ENCODE peak calls at places on chromosomes 6 and 20, in nine cellular contexts. One of them, this sample, is unnamed.

GRCh38 chr6:145559836-145560235 is 175.5 kb downstream of the EPM2A start:
- DNase-seq in mammary epithelial cell: peak
- DNase-seq in gastrocnemius medialis: no peak
- DNase-seq in CD4-positive, CD25-positive, alpha-beta regulatory T cell: no peak
- DNase-seq in neuronal stem cell: no peak
- DNase-seq in transverse colon: no peak
- DNase-seq in CD4-positive, alpha-beta memory T cell: no peak
- DNase-seq in ovary: no peak
- DNase-seq in cardiac muscle cell: no peak
- DNase-seq in this sample: no peak

GRCh38 chr6:27495386-27496135 is 22.7 kb upstream of the ZNF184 start:
- DNase-seq in mammary epithelial cell: peak
- DNase-seq in gastrocnemius medialis: no peak
- DNase-seq in CD4-positive, CD25-positive, alpha-beta regulatory T cell: no peak
- DNase-seq in neuronal stem cell: peak
- DNase-seq in transverse colon: no peak
- DNase-seq in CD4-positive, alpha-beta memory T cell: no peak
- DNase-seq in ovary: peak
- DNase-seq in cardiac muscle cell: peak
- DNase-seq in this sample: no peak

GRCh38 chr6:108091288-108091687 is 16.7 kb upstream of the OSTM1 start:
- DNase-seq in mammary epithelial cell: no peak
- DNase-seq in gastrocnemius medialis: no peak
- DNase-seq in CD4-positive, CD25-positive, alpha-beta regulatory T cell: no peak
- DNase-seq in neuronal stem cell: no peak
- DNase-seq in transverse colon: no peak
- DNase-seq in CD4-positive, alpha-beta memory T cell: no peak
- DNase-seq in ovary: no peak
- DNase-seq in cardiac muscle cell: no peak
- DNase-seq in this sample: no peak

GRCh38 chr6:73631849-73632248 is 21.9 kb downstream of the SLC17A5 start:
- DNase-seq in mammary epithelial cell: no peak
- DNase-seq in gastrocnemius medialis: no peak
- DNase-seq in CD4-positive, CD25-positive, alpha-beta regulatory T cell: no peak
- DNase-seq in neuronal stem cell: no peak
- DNase-seq in transverse colon: no peak
- DNase-seq in CD4-positive, alpha-beta memory T cell: no peak
- DNase-seq in ovary: no peak
- DNase-seq in cardiac muscle cell: peak
- DNase-seq in this sample: no peak

GRCh38 chr6:811806-812205 is 118.9 kb upstream of the EXOC2 start:
- DNase-seq in mammary epithelial cell: no peak
- DNase-seq in gastrocnemius medialis: no peak
- DNase-seq in CD4-positive, CD25-positive, alpha-beta regulatory T cell: no peak
- DNase-seq in neuronal stem cell: no peak
- DNase-seq in transverse colon: no peak
- DNase-seq in CD4-positive, alpha-beta memory T cell: no peak
- DNase-seq in ovary: no peak
- DNase-seq in cardiac muscle cell: no peak
- DNase-seq in this sample: no peak

GRCh38 chr6:36075656-36076055 is 48.0 kb downstream of the MAPK14 start:
- DNase-seq in mammary epithelial cell: no peak
- DNase-seq in gastrocnemius medialis: no peak
- DNase-seq in CD4-positive, CD25-positive, alpha-beta regulatory T cell: no peak
- DNase-seq in neuronal stem cell: no peak
- DNase-seq in transverse colon: no peak
- DNase-seq in CD4-positive, alpha-beta memory T cell: no peak
- DNase-seq in ovary: no peak
- DNase-seq in cardiac muscle cell: no peak
- DNase-seq in this sample: no peak

GRCh38 chr6:37005061-37005810 is at the start of gene FGD2:
- DNase-seq in mammary epithelial cell: no peak
- DNase-seq in gastrocnemius medialis: no peak
- DNase-seq in CD4-positive, CD25-positive, alpha-beta regulatory T cell: no peak
- DNase-seq in neuronal stem cell: no peak
- DNase-seq in transverse colon: peak
- DNase-seq in CD4-positive, alpha-beta memory T cell: no peak
- DNase-seq in ovary: no peak
- DNase-seq in cardiac muscle cell: no peak
- DNase-seq in this sample: no peak

GRCh38 chr20:58374906-58375760 is 13.9 kb upstream of the VAPB start:
- DNase-seq in mammary epithelial cell: no peak
- DNase-seq in gastrocnemius medialis: no peak
- DNase-seq in CD4-positive, CD25-positive, alpha-beta regulatory T cell: no peak
- DNase-seq in neuronal stem cell: peak
- DNase-seq in transverse colon: no peak
- DNase-seq in CD4-positive, alpha-beta memory T cell: no peak
- DNase-seq in ovary: no peak
- DNase-seq in cardiac muscle cell: peak
- DNase-seq in this sample: no peak

GRCh38 chr20:25382704-25383370 is 7.8 kb downstream of the ABHD12 start:
- DNase-seq in mammary epithelial cell: no peak
- DNase-seq in gastrocnemius medialis: no peak
- DNase-seq in CD4-positive, CD25-positive, alpha-beta regulatory T cell: no peak
- DNase-seq in neuronal stem cell: no peak
- DNase-seq in transverse colon: no peak
- DNase-seq in CD4-positive, alpha-beta memory T cell: no peak
- DNase-seq in ovary: no peak
- DNase-seq in cardiac muscle cell: no peak
- DNase-seq in this sample: no peak

GRCh38 chr20:611843-612185 is 1.7 kb upstream of the TCF15 start:
- DNase-seq in mammary epithelial cell: no peak
- DNase-seq in gastrocnemius medialis: no peak
- DNase-seq in CD4-positive, CD25-positive, alpha-beta regulatory T cell: no peak
- DNase-seq in neuronal stem cell: no peak
- DNase-seq in transverse colon: no peak
- DNase-seq in CD4-positive, alpha-beta memory T cell: no peak
- DNase-seq in ovary: no peak
- DNase-seq in cardiac muscle cell: no peak
- DNase-seq in this sample: no peak

DNA sequence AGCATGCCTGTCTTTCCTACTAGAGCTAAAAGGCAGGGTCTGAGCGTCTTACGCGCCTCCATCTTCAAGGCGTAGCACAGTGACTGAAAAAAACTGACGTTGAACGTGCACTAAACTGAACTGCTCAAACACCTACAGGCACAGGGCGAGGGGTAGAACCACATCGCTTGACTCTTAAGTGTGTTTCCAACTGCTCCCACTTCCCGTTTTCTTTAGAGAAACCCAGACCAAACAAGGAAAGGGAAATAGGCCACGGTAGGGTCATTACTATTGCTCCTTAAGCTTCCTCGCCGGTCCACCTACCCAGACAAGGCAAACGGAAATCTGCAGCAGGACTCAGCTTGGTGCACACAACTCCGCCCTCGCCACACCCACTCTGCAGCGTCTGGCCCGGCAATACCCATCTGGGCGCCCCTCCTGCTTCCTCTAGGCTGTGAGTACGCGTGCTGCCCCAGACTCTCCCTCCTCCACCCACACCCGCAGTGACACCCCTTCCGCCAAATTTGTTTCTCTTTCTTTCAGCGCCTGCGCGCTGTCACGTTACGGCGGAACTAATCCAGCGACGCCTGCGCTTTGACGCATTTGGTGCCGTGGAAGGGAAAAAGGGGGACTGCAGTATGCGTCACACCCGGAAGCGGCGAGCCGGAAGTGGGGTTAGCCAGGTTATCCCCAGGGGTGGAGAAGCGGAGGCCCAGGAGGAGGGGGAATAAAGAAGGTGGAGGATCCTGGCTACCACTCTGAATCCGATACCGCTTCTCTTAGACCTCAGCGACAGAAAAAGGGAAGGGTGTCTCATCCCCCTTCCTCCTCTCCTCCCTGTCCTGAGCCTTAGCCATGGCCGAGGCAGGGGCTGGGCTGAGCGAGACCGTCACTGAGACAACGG is at the start of gene PPP1R11:
- DNase-seq in mammary epithelial cell: peak
- DNase-seq in gastrocnemius medialis: peak
- DNase-seq in CD4-positive, CD25-positive, alpha-beta regulatory T cell: peak
- DNase-seq in neuronal stem cell: peak
- DNase-seq in transverse colon: peak
- DNase-seq in CD4-positive, alpha-beta memory T cell: peak
- DNase-seq in ovary: peak
- DNase-seq in cardiac muscle cell: peak
- DNase-seq in this sample: peak
- H3K27ac ChIP-seq in mammary epithelial cell: peak
- H3K27ac ChIP-seq in gastrocnemius medialis: peak
- H3K27ac ChIP-seq in CD4-positive, CD25-positive, alpha-beta regulatory T cell: peak
- H3K27ac ChIP-seq in neuronal stem cell: peak
- H3K27ac ChIP-seq in transverse colon: peak
- H3K27ac ChIP-seq in CD4-positive, alpha-beta memory T cell: peak
- H3K27ac ChIP-seq in ovary: peak
- H3K27ac ChIP-seq in cardiac muscle cell: peak
- H3K27ac ChIP-seq in this sample: peak

DNA sequence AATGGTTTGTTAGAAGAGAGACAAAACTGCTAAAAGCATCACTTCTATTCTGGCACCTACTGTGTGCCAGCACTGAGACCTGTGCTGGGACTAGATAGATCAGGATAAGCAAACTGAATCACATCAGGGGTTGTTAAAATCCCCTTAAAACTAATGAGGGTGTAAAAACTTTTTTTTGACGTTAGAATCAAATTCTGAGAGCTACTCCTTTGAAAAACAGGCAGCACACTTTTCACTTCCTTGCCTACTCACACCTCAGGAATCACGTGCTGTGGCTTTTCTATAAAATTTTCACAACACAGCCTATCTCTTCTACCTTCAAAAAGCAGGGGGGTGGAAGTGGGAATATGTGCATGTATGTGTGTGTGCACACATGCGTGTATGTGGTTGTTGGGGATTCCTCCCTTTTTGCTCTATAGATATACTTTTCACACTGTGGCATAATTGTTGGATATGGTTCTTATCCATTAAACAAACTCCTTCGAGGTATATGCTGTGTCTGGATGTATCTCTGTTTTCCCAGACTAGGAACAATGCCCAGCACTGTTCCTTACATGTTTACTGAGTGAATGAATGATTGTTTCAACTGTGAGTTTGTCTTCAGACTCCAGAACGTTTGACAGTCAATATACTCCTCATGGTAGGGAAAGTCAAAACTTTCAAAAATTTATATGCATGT is 105.4 kb downstream of the FYN start:
- DNase-seq in mammary epithelial cell: no peak
- DNase-seq in gastrocnemius medialis: no peak
- DNase-seq in CD4-positive, CD25-positive, alpha-beta regulatory T cell: no peak
- DNase-seq in neuronal stem cell: no peak
- DNase-seq in transverse colon: no peak
- DNase-seq in CD4-positive, alpha-beta memory T cell: peak
- DNase-seq in ovary: no peak
- DNase-seq in cardiac muscle cell: no peak
- DNase-seq in this sample: no peak
- H3K27ac ChIP-seq in mammary epithelial cell: no peak
- H3K27ac ChIP-seq in gastrocnemius medialis: no peak
- H3K27ac ChIP-seq in CD4-positive, CD25-positive, alpha-beta regulatory T cell: peak
- H3K27ac ChIP-seq in neuronal stem cell: no peak
- H3K27ac ChIP-seq in transverse colon: no peak
- H3K27ac ChIP-seq in CD4-positive, alpha-beta memory T cell: peak
- H3K27ac ChIP-seq in ovary: no peak
- H3K27ac ChIP-seq in cardiac muscle cell: no peak
- H3K27ac ChIP-seq in this sample: no peak

DNA sequence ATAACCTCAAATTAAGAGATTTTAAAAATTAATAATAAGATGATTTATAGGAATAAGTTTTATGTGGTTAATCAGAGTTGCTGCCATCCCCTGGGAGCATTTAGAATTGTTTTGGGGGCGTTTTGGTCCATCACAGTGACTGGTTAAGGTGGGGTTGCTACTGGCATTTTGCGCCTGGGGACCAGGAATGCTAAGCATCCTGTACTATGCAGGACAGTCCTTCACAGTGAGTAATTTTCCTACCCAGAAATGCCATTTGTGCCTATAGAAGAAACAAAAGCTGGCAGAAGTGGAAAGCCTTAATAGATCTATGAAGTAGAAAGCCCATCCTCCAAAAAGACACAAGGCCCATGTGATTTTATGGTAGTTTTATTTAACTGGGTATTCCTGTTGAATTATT is 118.0 kb downstream of the ANKS1A start:
- DNase-seq in mammary epithelial cell: no peak
- DNase-seq in gastrocnemius medialis: no peak
- DNase-seq in CD4-positive, CD25-positive, alpha-beta regulatory T cell: no peak
- DNase-seq in neuronal stem cell: no peak
- DNase-seq in transverse colon: no peak
- DNase-seq in CD4-positive, alpha-beta memory T cell: no peak
- DNase-seq in ovary: no peak
- DNase-seq in cardiac muscle cell: no peak
- DNase-seq in this sample: no peak
- H3K27ac ChIP-seq in mammary epithelial cell: no peak
- H3K27ac ChIP-seq in gastrocnemius medialis: no peak
- H3K27ac ChIP-seq in CD4-positive, CD25-positive, alpha-beta regulatory T cell: no peak
- H3K27ac ChIP-seq in neuronal stem cell: no peak
- H3K27ac ChIP-seq in transverse colon: no peak
- H3K27ac ChIP-seq in CD4-positive, alpha-beta memory T cell: no peak
- H3K27ac ChIP-seq in ovary: no peak
- H3K27ac ChIP-seq in cardiac muscle cell: no peak
- H3K27ac ChIP-seq in this sample: no peak

GRCh38 chr6:142333431-142333830 is 31.6 kb downstream of the ADGRG6 start:
- DNase-seq in mammary epithelial cell: no peak
- DNase-seq in gastrocnemius medialis: no peak
- DNase-seq in CD4-positive, CD25-positive, alpha-beta regulatory T cell: no peak
- DNase-seq in neuronal stem cell: no peak
- DNase-seq in transverse colon: no peak
- DNase-seq in CD4-positive, alpha-beta memory T cell: no peak
- DNase-seq in ovary: no peak
- DNase-seq in cardiac muscle cell: no peak
- DNase-seq in this sample: no peak

GRCh38 chr6:142334294-142334693 is 32.5 kb downstream of the ADGRG6 start:
- DNase-seq in mammary epithelial cell: no peak
- DNase-seq in gastrocnemius medialis: no peak
- DNase-seq in CD4-positive, CD25-positive, alpha-beta regulatory T cell: no peak
- DNase-seq in neuronal stem cell: no peak
- DNase-seq in transverse colon: no peak
- DNase-seq in CD4-positive, alpha-beta memory T cell: no peak
- DNase-seq in ovary: no peak
- DNase-seq in cardiac muscle cell: no peak
- DNase-seq in this sample: no peak

GRCh38 chr6:142335415-142335814 is 33.6 kb downstream of the ADGRG6 start:
- DNase-seq in mammary epithelial cell: no peak
- DNase-seq in gastrocnemius medialis: no peak
- DNase-seq in CD4-positive, CD25-positive, alpha-beta regulatory T cell: no peak
- DNase-seq in neuronal stem cell: no peak
- DNase-seq in transverse colon: no peak
- DNase-seq in CD4-positive, alpha-beta memory T cell: no peak
- DNase-seq in ovary: no peak
- DNase-seq in cardiac muscle cell: no peak
- DNase-seq in this sample: no peak

GRCh38 chr6:142336787-142337186 is 35.0 kb downstream of the ADGRG6 start:
- DNase-seq in mammary epithelial cell: no peak
- DNase-seq in gastrocnemius medialis: no peak
- DNase-seq in CD4-positive, CD25-positive, alpha-beta regulatory T cell: no peak
- DNase-seq in neuronal stem cell: no peak
- DNase-seq in transverse colon: no peak
- DNase-seq in CD4-positive, alpha-beta memory T cell: no peak
- DNase-seq in ovary: no peak
- DNase-seq in cardiac muscle cell: no peak
- DNase-seq in this sample: no peak

DNA sequence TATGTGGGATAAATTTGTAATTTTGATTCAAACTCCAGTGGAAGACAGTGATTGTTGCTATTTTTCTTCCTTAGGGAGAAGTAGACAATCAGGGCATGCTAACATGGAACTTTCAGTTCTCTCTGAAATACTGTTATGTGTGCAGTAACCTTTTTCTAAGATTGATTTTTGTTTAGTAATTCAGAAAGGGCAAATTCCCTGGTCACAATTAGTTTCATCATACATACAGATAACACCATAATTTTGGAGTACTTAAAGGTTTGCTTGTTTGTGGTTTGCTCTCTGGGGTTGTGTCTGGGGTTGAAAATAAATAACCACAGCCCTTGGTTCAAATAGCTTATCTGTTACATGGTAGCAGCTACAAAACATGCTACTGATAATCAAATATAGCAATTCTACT is 34.4 kb downstream of the ADGRG6 start:
- DNase-seq in mammary epithelial cell: no peak
- DNase-seq in gastrocnemius medialis: no peak
- DNase-seq in CD4-positive, CD25-positive, alpha-beta regulatory T cell: no peak
- DNase-seq in neuronal stem cell: no peak
- DNase-seq in transverse colon: no peak
- DNase-seq in CD4-positive, alpha-beta memory T cell: no peak
- DNase-seq in ovary: no peak
- DNase-seq in cardiac muscle cell: no peak
- DNase-seq in this sample: no peak
- H3K27ac ChIP-seq in mammary epithelial cell: no peak
- H3K27ac ChIP-seq in gastrocnemius medialis: no peak
- H3K27ac ChIP-seq in CD4-positive, CD25-positive, alpha-beta regulatory T cell: no peak
- H3K27ac ChIP-seq in neuronal stem cell: no peak
- H3K27ac ChIP-seq in transverse colon: no peak
- H3K27ac ChIP-seq in CD4-positive, alpha-beta memory T cell: no peak
- H3K27ac ChIP-seq in ovary: no peak
- H3K27ac ChIP-seq in cardiac muscle cell: no peak
- H3K27ac ChIP-seq in this sample: no peak